ENCODE peak calls at places on chromosome 15, in five cellular contexts. Y is M059J; I is activated T-cell treated with anti-CD3 and anti-CD28 coated beads for 1 hour; D is Ammon's horn; N is activated CD8-positive, alpha-beta memory T cell treated with anti-CD3 and anti-CD28 coated beads, Interleukin-2, amount 50 U/mL, for 48 hours. X is an unnamed sample.

GRCh38 chr15:85318048-85318731 is 62.2 kb upstream of the AKAP13 start:
- DNase-seq in D (no peak), N (no peak), Y (peak), I (no peak), X (no peak)

GRCh38 chr15:70356919-70357318 is 259.2 kb upstream of the TLE3 start:
- DNase-seq in N (peak), D (no peak), I (no peak), Y (peak), X (no peak)

GRCh38 chr15:57245130-57245529 is 131.2 kb upstream of the CGNL1 start:
- DNase-seq in N (no peak), D (no peak), Y (no peak), I (no peak), X (no peak)

GRCh38 chr15:67458449-67458848 is 62.5 kb upstream of the C15orf61 start:
- DNase-seq in I (no peak), D (no peak), N (no peak), Y (peak), X (no peak)

GRCh38 chr15:25512957-25513356 is 74.1 kb upstream of the UBE3A start:
- DNase-seq in N (no peak), I (no peak), D (no peak), Y (no peak), X (no peak)

GRCh38 chr15:59611277-59612260 is at the start of gene GCNT3:
- DNase-seq in I (no peak), Y (peak), D (no peak), N (no peak), X (no peak)

GRCh38 chr15:84789762-84790161 is 27.4 kb upstream of the ALPK3 start:
- DNase-seq in Y (no peak), N (peak), I (no peak), D (no peak), X (no peak)

GRCh38 chr15:98653686-98654085 is 5.3 kb downstream of the IGF1R start:
- DNase-seq in D (no peak), I (no peak), N (no peak), Y (no peak), X (no peak)

GRCh38 chr15:33113666-33114483 is 80.6 kb downstream of the FMN1 start:
- DNase-seq in N (no peak), I (no peak), Y (no peak), D (no peak), X (no peak)

GRCh38 chr15:60520041-60520824 is 41.3 kb upstream of the ICE2 start:
- DNase-seq in D (no peak), Y (peak), I (no peak), N (no peak), X (no peak)

GRCh38 chr15:95119041-95119440 is 887.7 kb downstream of the MCTP2 start:
- DNase-seq in Y (no peak), I (no peak), N (no peak), D (no peak), X (no peak)

GRCh38 chr15:75420698-75421097 is 30.8 kb downstream of the SIN3A start:
- DNase-seq in N (no peak), I (no peak), D (no peak), Y (peak), X (no peak)

GRCh38 chr15:41513282-41514227 is at the start of gene LTK:
- DNase-seq in N (no peak), I (no peak), D (no peak), Y (no peak), X (no peak)

GRCh38 chr15:25624504-25625172 is 185.8 kb upstream of the UBE3A start:
- DNase-seq in I (no peak), D (no peak), Y (no peak), N (no peak), X (no peak)

GRCh38 chr15:85769182-85769900 is 25.4 kb downstream of the KLHL25 start:
- DNase-seq in N (no peak), Y (no peak), I (no peak), D (no peak), X (no peak)

GRCh38 chr15:22927761-22928160 is 52.4 kb downstream of the CYFIP1 start:
- DNase-seq in Y (no peak), I (no peak), D (no peak), N (no peak), X (no peak)

GRCh38 chr15:80099246-80099645 is 39.8 kb downstream of the ZFAND6 start:
- DNase-seq in D (no peak), N (no peak), I (no peak), Y (no peak), X (no peak)

GRCh38 chr15:41567261-41567660 is 8.2 kb downstream of the TYRO3 start:
- DNase-seq in D (no peak), I (no peak), N (no peak), Y (no peak), X (no peak)

GRCh38 chr15:61521961-61522360 is 292.9 kb upstream of the RORA start:
- DNase-seq in D (no peak), N (no peak), Y (no peak), I (no peak), X (no peak)

GRCh38 chr15:25239471-25240345 is 199.1 kb downstream of the UBE3A start:
- DNase-seq in I (no peak), N (no peak), Y (no peak), D (no peak), X (no peak)

GRCh38 chr15:56286213-56286612 is 42.5 kb upstream of the RFX7 start:
- DNase-seq in N (no peak), D (no peak), Y (no peak), I (no peak), X (no peak)

GRCh38 chr15:99818872-99819271 is 85.6 kb upstream of the LYSMD4 start:
- DNase-seq in Y (no peak), I (no peak), D (no peak), N (no peak), X (no peak)

GRCh38 chr15:74994236-74994635 is 1.1 kb upstream of the SCAMP5 start:
- DNase-seq in N (no peak), D (peak), Y (no peak), I (no peak), X (no peak)

GRCh38 chr15:26365077-26365476 is 407.8 kb downstream of the GABRB3 start:
- DNase-seq in D (no peak), Y (no peak), N (no peak), I (no peak), X (no peak)

GRCh38 chr15:96326551-96327154 is 3.8 kb upstream of the NR2F2 start:
- DNase-seq in Y (peak), I (no peak), N (no peak), D (no peak), X (peak)

GRCh38 chr15:62698646-62699045 is 343.9 kb upstream of the TPM1 start:
- DNase-seq in D (no peak), N (no peak), I (no peak), Y (no peak), X (no peak)

GRCh38 chr15:101396484-101397261 is 92.8 kb downstream of the PCSK6 start:
- DNase-seq in I (no peak), D (no peak), N (peak), Y (no peak), X (peak)

GRCh38 chr15:69154684-69155083 is 5.8 kb upstream of the GLCE start:
- DNase-seq in I (no peak), Y (peak), N (no peak), D (no peak), X (no peak)

GRCh38 chr15:68389936-68390790 is 41.8 kb downstream of the ITGA11 start:
- DNase-seq in D (no peak), N (peak), Y (peak), I (no peak), X (peak)

GRCh38 chr15:25884354-25884753 is 21.2 kb upstream of the ATP10A start:
- DNase-seq in N (no peak), D (no peak), I (no peak), Y (no peak), X (no peak)